ENCODE peak calls at places on chromosome 21, in four cellular contexts. K, I, D and L are unnamed samples.

GRCh38 chr21:35020902-35021301 is 28.2 kb downstream of the RUNX1 start:
- DNase-seq in K (no peak), D (no peak), I (no peak), L (no peak)

GRCh38 chr21:46048926-46049889 is 48.7 kb upstream of the COL6A2 start:
- DNase-seq in I (peak), K (no peak), D (no peak), L (peak)

GRCh38 chr21:35138665-35139381 is 89.7 kb upstream of the RUNX1 start:
- DNase-seq in D (no peak), K (peak), I (no peak), L (no peak)

GRCh38 chr21:29511076-29511475 is 212.4 kb downstream of the BACH1 start:
- DNase-seq in K (no peak), D (no peak), I (no peak), L (no peak)

GRCh38 chr21:39037807-39038405 is 145.3 kb downstream of the PSMG1 start:
- DNase-seq in I (no peak), D (no peak), K (no peak), L (no peak)

GRCh38 chr21:35020446-35020845 is 28.7 kb downstream of the RUNX1 start:
- DNase-seq in K (no peak), I (no peak), D (no peak), L (no peak)

GRCh38 chr21:15682182-15682895 is 47.4 kb upstream of the USP25 start:
- DNase-seq in K (no peak), I (no peak), D (no peak), L (no peak)

GRCh38 chr21:35649186-35649585 is 411.1 kb downstream of the SETD4 start:
- DNase-seq in K (no peak), D (no peak), I (no peak), L (no peak)

GRCh38 chr21:29470397-29470796 is 171.7 kb downstream of the BACH1 start:
- DNase-seq in I (no peak), D (no peak), K (no peak), L (no peak)

DNA sequence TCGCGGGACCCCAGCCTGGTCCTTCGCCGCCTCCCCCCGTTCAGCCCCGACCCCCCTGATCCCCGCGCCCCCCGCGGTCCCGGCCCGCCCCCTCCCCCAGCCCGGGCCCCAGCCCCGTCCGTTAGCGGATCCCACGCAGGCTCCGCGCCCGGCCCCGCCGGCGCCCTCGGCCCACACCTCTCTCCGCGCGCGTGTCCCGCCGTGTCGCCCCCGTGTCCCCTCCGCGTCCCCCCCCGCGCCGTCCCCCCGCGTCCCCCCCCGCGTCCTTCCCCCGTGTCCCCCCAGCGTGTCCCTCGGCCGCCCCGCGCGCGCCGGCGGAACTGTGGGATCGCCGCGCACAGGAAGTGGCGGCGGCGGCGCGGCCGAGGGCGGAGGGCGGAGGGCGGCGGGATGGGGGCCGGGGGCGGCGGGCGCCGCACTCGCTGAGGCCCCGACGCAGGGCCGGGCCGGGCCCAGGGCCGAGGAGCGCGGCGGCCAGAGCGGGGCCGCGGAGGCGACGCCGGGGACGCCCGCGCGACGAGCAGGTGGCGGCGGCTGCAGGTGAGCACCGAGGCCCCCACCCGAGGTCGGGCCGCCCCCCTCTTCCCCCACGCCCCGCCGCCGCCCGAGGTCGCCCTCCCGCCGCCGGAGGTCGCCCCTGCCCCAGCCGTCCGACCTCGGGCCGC is at the start of gene AGPAT3:
- DNase-seq in I (no peak), K (no peak), D (no peak), L (no peak)
- TF ChIP-seq POLR2A in I (no peak), K (no peak), D (no peak), L (no peak)

GRCh38 chr21:44873356-44874239 is at the start of gene PTTG1IP:
- DNase-seq in K (peak), I (peak), D (peak), L (peak)
- TF ChIP-seq POLR2A in K (peak), I (no peak), D (peak), L (peak)

GRCh38 chr21:41677671-41678015 is 89.2 kb downstream of the RIPK4 start:
- DNase-seq in K (no peak), I (no peak), D (no peak), L (no peak)

GRCh38 chr21:41680444-41681335 is 86.2 kb downstream of the RIPK4 start:
- DNase-seq in K (no peak), I (no peak), D (no peak), L (no peak)

GRCh38 chr21:41678016-41678935 is 88.6 kb downstream of the RIPK4 start:
- DNase-seq in K (peak), D (no peak), I (peak), L (no peak)

GRCh38 chr21:41681336-41681801 is 85.5 kb downstream of the RIPK4 start:
- DNase-seq in I (peak), D (no peak), K (no peak), L (no peak)

GRCh38 chr21:41678944-41679343 is 87.9 kb downstream of the RIPK4 start:
- DNase-seq in D (peak), K (peak), I (peak), L (peak)
- TF ChIP-seq POLR2A in D (no peak), K (no peak), I (no peak), L (no peak)

GRCh38 chr21:37074195-37074510 is 1.1 kb downstream of the TTC3 start:
- DNase-seq in K (no peak), D (no peak), I (no peak), L (no peak)

GRCh38 chr21:37074546-37074945 is 1.5 kb downstream of the TTC3 start:
- DNase-seq in D (no peak), I (no peak), K (no peak), L (no peak)

GRCh38 chr21:37072239-37072987 is 458 bp downstream of the PIGP start:
- DNase-seq in K (no peak), I (peak), D (no peak), L (no peak)

GRCh38 chr21:37072988-37073416 is at the start of the genes PIGP and TTC3:
- DNase-seq in I (peak), D (peak), K (peak), L (peak)

GRCh38 chr21:37073417-37074194 is 552 bp downstream of the TTC3 start:
- DNase-seq in I (peak), K (no peak), D (no peak), L (peak)
- TF ChIP-seq POLR2A in I (no peak), K (no peak), D (no peak), L (no peak)

DNA sequence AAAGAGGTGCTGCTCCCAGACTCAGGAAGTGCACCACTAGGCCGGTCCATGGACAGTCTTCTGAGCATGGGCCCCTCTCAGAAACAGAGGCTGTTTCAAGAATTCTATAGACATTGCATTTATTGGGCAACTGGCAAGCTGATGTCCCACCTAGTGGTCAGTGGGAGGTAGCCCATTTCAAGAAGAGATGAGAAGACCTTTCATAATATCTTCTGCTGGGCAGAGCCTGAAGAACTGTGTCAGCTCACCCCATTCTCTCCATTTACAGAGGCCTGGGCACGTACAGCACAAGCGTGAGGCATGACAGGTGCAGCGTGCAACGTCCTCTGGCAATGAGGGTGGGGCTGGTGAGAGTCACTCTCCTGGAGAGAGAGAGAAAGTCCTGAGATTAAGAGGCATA is 216.0 kb downstream of the DYRK1A start:
- DNase-seq in D (no peak), I (no peak), K (peak), L (peak)
- TF ChIP-seq POLR2A in D (no peak), I (no peak), K (no peak), L (no peak)